ENCODE peak calls at places on chromosome 16, in four cellular contexts. One of them, this sample, is unnamed.

GRCh38 chr16:57955572-57955971 is 15.4 kb downstream of the CNGB1 start:
- DNase-seq in H9: no peak
- DNase-seq in mesendoderm: no peak
- DNase-seq in IMR-90: no peak
- DNase-seq in this sample: no peak

GRCh38 chr16:27476240-27476639 is 73.5 kb downstream of the GTF3C1 start:
- DNase-seq in H9: no peak
- DNase-seq in mesendoderm: no peak
- DNase-seq in IMR-90: peak
- DNase-seq in this sample: no peak

GRCh38 chr16:66026211-66026610 is 340.3 kb upstream of the CDH5 start:
- DNase-seq in mesendoderm: peak
- DNase-seq in H9: peak
- DNase-seq in IMR-90: no peak
- DNase-seq in this sample: no peak

GRCh38 chr16:67254809-67255552 is 6.2 kb downstream of the SLC9A5 start:
- DNase-seq in H9: no peak
- DNase-seq in mesendoderm: no peak
- DNase-seq in IMR-90: no peak
- DNase-seq in this sample: no peak

GRCh38 chr16:20763461-20764232 is at the start of gene ACSM3:
- DNase-seq in mesendoderm: peak
- DNase-seq in IMR-90: peak
- DNase-seq in H9: peak
- DNase-seq in this sample: peak

GRCh38 chr16:15899538-15900100 is 11.2 kb upstream of the CEP20 start:
- DNase-seq in H9: peak
- DNase-seq in mesendoderm: peak
- DNase-seq in IMR-90: peak
- DNase-seq in this sample: no peak

GRCh38 chr16:21283521-21284289 is 5.6 kb upstream of the CRYM start:
- DNase-seq in mesendoderm: peak
- DNase-seq in IMR-90: peak
- DNase-seq in H9: peak
- DNase-seq in this sample: peak

GRCh38 chr16:52561910-52562741 is 15.2 kb upstream of the TOX3 start:
- DNase-seq in IMR-90: no peak
- DNase-seq in mesendoderm: no peak
- DNase-seq in H9: no peak
- DNase-seq in this sample: no peak

GRCh38 chr16:56911771-56912541 is 20.0 kb upstream of the HERPUD1 start:
- DNase-seq in mesendoderm: peak
- DNase-seq in IMR-90: peak
- DNase-seq in H9: no peak
- DNase-seq in this sample: no peak

GRCh38 chr16:27113341-27113841 is 46.7 kb downstream of the C16orf82 start:
- DNase-seq in mesendoderm: no peak
- DNase-seq in H9: no peak
- DNase-seq in IMR-90: no peak
- DNase-seq in this sample: no peak

GRCh38 chr16:48409839-48410610 is 24.8 kb upstream of the SIAH1 start:
- DNase-seq in IMR-90: peak
- DNase-seq in mesendoderm: no peak
- DNase-seq in H9: no peak
- DNase-seq in this sample: no peak

GRCh38 chr16:27792486-27793275 is 242.7 kb downstream of the KATNIP start:
- DNase-seq in IMR-90: no peak
- DNase-seq in mesendoderm: no peak
- DNase-seq in H9: no peak
- DNase-seq in this sample: no peak

GRCh38 chr16:50485232-50485631 is 63.0 kb upstream of the NKD1 start:
- DNase-seq in mesendoderm: no peak
- DNase-seq in H9: no peak
- DNase-seq in IMR-90: no peak
- DNase-seq in this sample: no peak

GRCh38 chr16:53054670-53055485 is at the start of gene CHD9:
- DNase-seq in mesendoderm: peak
- DNase-seq in H9: peak
- DNase-seq in IMR-90: peak
- DNase-seq in this sample: peak

GRCh38 chr16:28543072-28543471 is 4.3 kb upstream of the NUPR1 start:
- DNase-seq in mesendoderm: no peak
- DNase-seq in H9: no peak
- DNase-seq in IMR-90: no peak
- DNase-seq in this sample: no peak

GRCh38 chr16:24610421-24610765 is 71.0 kb downstream of the RBBP6 start:
- DNase-seq in mesendoderm: peak
- DNase-seq in H9: peak
- DNase-seq in IMR-90: peak
- DNase-seq in this sample: peak

GRCh38 chr16:68658258-68658973 is 13.3 kb downstream of the CDH3 start:
- DNase-seq in mesendoderm: peak
- DNase-seq in H9: no peak
- DNase-seq in IMR-90: peak
- DNase-seq in this sample: no peak

GRCh38 chr16:89140401-89140800 is 31.1 kb upstream of the CDH15 start:
- DNase-seq in mesendoderm: no peak
- DNase-seq in H9: no peak
- DNase-seq in IMR-90: no peak
- DNase-seq in this sample: no peak

GRCh38 chr16:55521792-55522191 is 12.9 kb downstream of the LPCAT2 start:
- DNase-seq in mesendoderm: no peak
- DNase-seq in H9: no peak
- DNase-seq in IMR-90: no peak
- DNase-seq in this sample: no peak

GRCh38 chr16:674968-675883 is at the start of gene RHBDL1:
- DNase-seq in IMR-90: peak
- DNase-seq in H9: peak
- DNase-seq in mesendoderm: peak
- DNase-seq in this sample: no peak

GRCh38 chr16:68993885-68994284 is 111.6 kb upstream of the HAS3 start:
- DNase-seq in H9: no peak
- DNase-seq in IMR-90: peak
- DNase-seq in mesendoderm: no peak
- DNase-seq in this sample: no peak

GRCh38 chr16:48082516-48082915 is 73.3 kb downstream of the ABCC12 start:
- DNase-seq in mesendoderm: no peak
- DNase-seq in H9: no peak
- DNase-seq in IMR-90: peak
- DNase-seq in this sample: no peak

GRCh38 chr16:28623172-28623711 is 13.4 kb upstream of the SULT1A1 start:
- DNase-seq in IMR-90: no peak
- DNase-seq in H9: peak
- DNase-seq in mesendoderm: no peak
- DNase-seq in this sample: no peak

GRCh38 chr16:65342231-65342866 is 220.5 kb upstream of the CDH11 start:
- DNase-seq in IMR-90: no peak
- DNase-seq in H9: no peak
- DNase-seq in mesendoderm: peak
- DNase-seq in this sample: no peak

GRCh38 chr16:77213542-77214108 is 14.4 kb downstream of the SYCE1L start:
- DNase-seq in IMR-90: peak
- DNase-seq in mesendoderm: no peak
- DNase-seq in H9: no peak
- DNase-seq in this sample: no peak

GRCh38 chr16:89407925-89408300 is 82.4 kb downstream of the ANKRD11 start:
- DNase-seq in IMR-90: no peak
- DNase-seq in H9: no peak
- DNase-seq in mesendoderm: no peak
- DNase-seq in this sample: no peak

GRCh38 chr16:58127033-58127556 is 2.1 kb downstream of the CFAP20 start:
- DNase-seq in H9: no peak
- DNase-seq in IMR-90: peak
- DNase-seq in mesendoderm: peak
- DNase-seq in this sample: no peak

GRCh38 chr16:66475232-66475631 is 48.1 kb downstream of the BEAN1 start:
- DNase-seq in IMR-90: no peak
- DNase-seq in H9: no peak
- DNase-seq in mesendoderm: no peak
- DNase-seq in this sample: no peak

GRCh38 chr16:57279780-57280638 is 4.5 kb downstream of the PLLP start:
- DNase-seq in H9: no peak
- DNase-seq in mesendoderm: no peak
- DNase-seq in IMR-90: no peak
- DNase-seq in this sample: no peak

GRCh38 chr16:73523209-73523608 is 475.3 kb upstream of the ZFHX3 start:
- DNase-seq in H9: no peak
- DNase-seq in IMR-90: no peak
- DNase-seq in mesendoderm: no peak
- DNase-seq in this sample: no peak

GRCh38 chr16:16033208-16033717 is 83.8 kb downstream of the ABCC1 start:
- DNase-seq in IMR-90: no peak
- DNase-seq in mesendoderm: no peak
- DNase-seq in H9: no peak
- DNase-seq in this sample: no peak

GRCh38 chr16:22001591-22001990 is 675 bp upstream of the PDZD9 start:
- DNase-seq in IMR-90: peak
- DNase-seq in mesendoderm: no peak
- DNase-seq in H9: no peak
- DNase-seq in this sample: no peak

GRCh38 chr16:30741461-30741914 is 6.7 kb upstream of the PHKG2 start:
- DNase-seq in H9: peak
- DNase-seq in IMR-90: peak
- DNase-seq in mesendoderm: peak
- DNase-seq in this sample: no peak
- H2BK120ac ChIP-seq in H9: no peak
- H2BK120ac ChIP-seq in IMR-90: peak
- H2BK120ac ChIP-seq in mesendoderm: no peak
- H2BK120ac ChIP-seq in this sample: no peak

GRCh38 chr16:75105306-75106061 is 11.1 kb downstream of the LDHD start:
- DNase-seq in mesendoderm: no peak
- DNase-seq in H9: peak
- DNase-seq in IMR-90: peak
- DNase-seq in this sample: no peak
- H2BK120ac ChIP-seq in mesendoderm: no peak
- H2BK120ac ChIP-seq in H9: no peak
- H2BK120ac ChIP-seq in IMR-90: peak
- H2BK120ac ChIP-seq in this sample: no peak

GRCh38 chr16:81314603-81315270 is at the start of gene GAN:
- DNase-seq in H9: peak
- DNase-seq in IMR-90: peak
- DNase-seq in mesendoderm: peak
- DNase-seq in this sample: peak
- H2BK120ac ChIP-seq in H9: peak
- H2BK120ac ChIP-seq in IMR-90: peak
- H2BK120ac ChIP-seq in mesendoderm: no peak
- H2BK120ac ChIP-seq in this sample: no peak

DNA sequence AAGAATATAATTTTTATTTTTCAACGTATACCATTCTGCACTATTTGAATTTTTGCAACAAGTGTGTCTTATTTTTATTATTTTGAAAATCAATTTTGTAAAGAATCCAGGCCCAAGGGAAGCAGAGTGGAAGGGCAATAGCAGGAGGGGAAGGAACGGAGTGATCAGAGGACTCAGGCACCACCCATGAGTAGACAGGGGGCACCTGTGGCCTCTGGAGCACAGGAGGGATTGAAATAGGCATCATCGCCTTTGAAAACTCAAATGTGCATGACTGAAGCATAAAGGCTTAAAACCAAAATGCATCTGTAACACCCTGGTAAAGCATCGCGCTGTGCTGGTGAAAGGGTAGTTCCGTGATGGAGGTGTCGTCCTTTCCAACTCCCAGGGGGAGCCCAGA is 39.3 kb downstream of the SRL start:
- DNase-seq in H9: no peak
- DNase-seq in IMR-90: no peak
- DNase-seq in mesendoderm: no peak
- DNase-seq in this sample: no peak
- H2BK120ac ChIP-seq in H9: no peak
- H2BK120ac ChIP-seq in IMR-90: no peak
- H2BK120ac ChIP-seq in mesendoderm: no peak
- H2BK120ac ChIP-seq in this sample: no peak

GRCh38 chr16:2147981-2148671 is at the start of gene RAB26:
- DNase-seq in mesendoderm: peak
- DNase-seq in H9: peak
- DNase-seq in IMR-90: peak
- DNase-seq in this sample: peak

GRCh38 chr16:2148714-2149629 is 547 bp downstream of the RAB26 start:
- DNase-seq in mesendoderm: peak
- DNase-seq in IMR-90: no peak
- DNase-seq in H9: peak
- DNase-seq in this sample: no peak

GRCh38 chr16:2147378-2147777 is 1.0 kb upstream of the RAB26 start:
- DNase-seq in H9: no peak
- DNase-seq in mesendoderm: no peak
- DNase-seq in IMR-90: no peak
- DNase-seq in this sample: no peak

GRCh38 chr16:2145843-2146242 is 2.6 kb upstream of the RAB26 start:
- DNase-seq in mesendoderm: no peak
- DNase-seq in H9: no peak
- DNase-seq in IMR-90: no peak
- DNase-seq in this sample: no peak

DNA sequence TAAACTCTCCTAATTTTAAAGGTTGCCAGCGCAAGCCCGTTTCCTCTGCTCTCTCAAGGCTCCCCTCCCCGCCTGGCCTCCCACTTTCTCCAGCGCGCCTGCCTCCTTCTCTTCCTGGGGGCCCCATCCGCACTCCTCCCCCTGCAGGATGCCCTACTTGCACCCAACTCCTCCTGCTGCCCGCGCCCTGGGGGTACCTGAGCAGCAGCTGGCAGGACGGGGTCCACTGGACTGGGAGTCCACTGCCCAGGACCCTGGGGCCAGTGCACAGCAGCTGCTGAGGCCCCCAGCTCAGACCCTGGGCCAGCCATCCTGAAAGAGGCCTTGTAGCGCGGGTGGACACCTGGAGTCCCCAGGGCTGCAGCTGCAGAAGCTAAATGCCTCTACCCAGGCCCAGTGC is 1.7 kb upstream of the RAB26 start:
- DNase-seq in H9: no peak
- DNase-seq in IMR-90: no peak
- DNase-seq in mesendoderm: no peak
- DNase-seq in this sample: no peak
- H2BK120ac ChIP-seq in H9: no peak
- H2BK120ac ChIP-seq in IMR-90: no peak
- H2BK120ac ChIP-seq in mesendoderm: no peak
- H2BK120ac ChIP-seq in this sample: no peak

GRCh38 chr16:84557504-84557903 is 53.0 kb upstream of the MEAK7 start:
- DNase-seq in IMR-90: no peak
- DNase-seq in mesendoderm: no peak
- DNase-seq in H9: peak
- DNase-seq in this sample: no peak

GRCh38 chr16:84561291-84561690 is 56.6 kb downstream of the COTL1 start:
- DNase-seq in H9: peak
- DNase-seq in mesendoderm: no peak
- DNase-seq in IMR-90: no peak
- DNase-seq in this sample: no peak

GRCh38 chr16:84557059-84557458 is 52.6 kb upstream of the MEAK7 start:
- DNase-seq in mesendoderm: no peak
- DNase-seq in H9: no peak
- DNase-seq in IMR-90: no peak
- DNase-seq in this sample: no peak

GRCh38 chr16:84560269-84560668 is 55.8 kb upstream of the MEAK7 start:
- DNase-seq in mesendoderm: no peak
- DNase-seq in H9: no peak
- DNase-seq in IMR-90: no peak
- DNase-seq in this sample: no peak

GRCh38 chr16:84559311-84559932 is 55.0 kb upstream of the MEAK7 start:
- DNase-seq in IMR-90: no peak
- DNase-seq in H9: peak
- DNase-seq in mesendoderm: no peak
- DNase-seq in this sample: no peak
- H2BK120ac ChIP-seq in IMR-90: no peak
- H2BK120ac ChIP-seq in H9: no peak
- H2BK120ac ChIP-seq in mesendoderm: no peak
- H2BK120ac ChIP-seq in this sample: peak

GRCh38 chr16:11586375-11586855 is 304 bp downstream of the LITAF start:
- DNase-seq in H9: no peak
- DNase-seq in IMR-90: no peak
- DNase-seq in mesendoderm: no peak
- DNase-seq in this sample: no peak
- H2BK120ac ChIP-seq in H9: no peak
- H2BK120ac ChIP-seq in IMR-90: peak
- H2BK120ac ChIP-seq in mesendoderm: peak
- H2BK120ac ChIP-seq in this sample: peak